ENCODE peak calls at places on chromosomes 3 and 15, in five cellular contexts. G, K, M, N and W are unnamed samples.

GRCh38 chr3:179606534-179607085 is 2.0 kb downstream of the NDUFB5 start:
- DNase-seq in M (no peak), G (no peak), N (no peak), K (no peak), W (no peak)

GRCh38 chr15:51879555-51879954 is 50.1 kb downstream of the TMOD3 start:
- DNase-seq in N (no peak), K (no peak), G (no peak), M (no peak), W (no peak)

GRCh38 chr15:83210619-83211018 is 3.0 kb upstream of the HDGFL3 start:
- DNase-seq in N (no peak), M (no peak), G (no peak), K (no peak), W (peak; percentile 55)

GRCh38 chr15:92958105-92958504 is 58.0 kb downstream of the CHD2 start:
- DNase-seq in N (no peak), G (no peak), M (no peak), K (no peak), W (no peak)

GRCh38 chr3:152780553-152780952 is 54.4 kb upstream of the P2RY1 start:
- DNase-seq in M (no peak), G (no peak), K (no peak), N (no peak), W (no peak)

GRCh38 chr3:113353678-113354077 is 87.6 kb downstream of the CFAP44 start:
- DNase-seq in M (no peak), K (no peak), N (no peak), G (no peak), W (no peak)

GRCh38 chr3:122967376-122968164 is 60.0 kb downstream of the SEMA5B start:
- DNase-seq in N (no peak), G (no peak), K (no peak), M (no peak), W (no peak)

GRCh38 chr15:29034593-29035364 is 149.0 kb downstream of the APBA2 start:
- DNase-seq in N (no peak), K (no peak), G (no peak), M (no peak), W (no peak)

GRCh38 chr3:161100994-161101393 is 4.2 kb downstream of the B3GALNT1 start:
- DNase-seq in G (no peak), N (no peak), K (no peak), M (no peak), W (no peak)

GRCh38 chr3:64133991-64134390 is 91.3 kb downstream of the PRICKLE2 start:
- DNase-seq in G (no peak), M (no peak), K (no peak), N (no peak), W (no peak)

GRCh38 chr15:37783290-37783689 is 151.2 kb upstream of the TMCO5A start:
- DNase-seq in G (no peak), N (peak; percentile 33), M (peak; percentile 44), K (no peak), W (no peak)

GRCh38 chr15:90266061-90266431 is 574 bp downstream of the NGRN start:
- DNase-seq in M (no peak), K (peak; percentile 75), G (no peak), N (peak; percentile 70), W (no peak)

GRCh38 chr3:4898454-4899313 is 80.6 kb upstream of the BHLHE40 start:
- DNase-seq in M (no peak), G (no peak), N (no peak), K (no peak), W (no peak)

GRCh38 chr15:84980196-84981053 is 1.2 kb upstream of the PDE8A start:
- DNase-seq in G (peak; percentile 91), N (peak; percentile 93), K (peak; percentile 94), M (peak; percentile 91), W (peak; percentile 85)

GRCh38 chr3:146387566-146387965 is 81.8 kb downstream of the PLSCR2 start:
- DNase-seq in K (no peak), N (no peak), G (no peak), M (no peak), W (no peak)

GRCh38 chr3:38006031-38006430 is 15.4 kb downstream of the VILL start:
- DNase-seq in M (no peak), G (no peak), N (no peak), K (no peak), W (no peak)

GRCh38 chr3:166205158-166205557 is 367.9 kb upstream of the BCHE start:
- DNase-seq in M (no peak), K (no peak), N (no peak), G (no peak), W (no peak)

GRCh38 chr15:59321000-59321689 is 51.5 kb downstream of the MYO1E start:
- DNase-seq in N (no peak), G (no peak), K (no peak), M (no peak), W (no peak)

GRCh38 chr3:143363276-143363675 is 243.7 kb downstream of the CHST2 start:
- DNase-seq in M (no peak), K (no peak), N (no peak), G (no peak), W (no peak)

GRCh38 chr3:39485547-39485946 is 18.1 kb downstream of the MOBP start:
- DNase-seq in K (no peak), N (no peak), M (no peak), G (no peak), W (no peak)

GRCh38 chr3:25782938-25783660 is at the start of gene NGLY1:
- DNase-seq in M (peak; percentile 94), N (peak; percentile 83), K (peak; percentile 95), G (peak; percentile 91), W (peak; percentile 88)

GRCh38 chr15:90142216-90143175 is 40.2 kb upstream of the IDH2 start:
- DNase-seq in N (no peak), G (no peak), K (no peak), M (no peak), W (no peak)

GRCh38 chr3:31893174-31893573 is 87.9 kb downstream of the OSBPL10 start:
- DNase-seq in K (no peak), N (no peak), M (no peak), G (no peak), W (no peak)

GRCh38 chr3:47011371-47011770 is 31.9 kb downstream of the NBEAL2 start:
- DNase-seq in N (no peak), K (peak; percentile 60), G (peak; percentile 51), M (no peak), W (no peak)

GRCh38 chr3:38731522-38731921 is 82.0 kb upstream of the SCN5A start:
- DNase-seq in N (no peak), M (no peak), G (no peak), K (no peak), W (no peak)

GRCh38 chr15:36742696-36743095 is 163.3 kb downstream of the CDIN1 start:
- DNase-seq in K (no peak), N (no peak), M (no peak), G (no peak), W (no peak)

GRCh38 chr3:128548426-128549282 is 55.7 kb upstream of the GATA2 start:
- DNase-seq in M (no peak), G (no peak), K (no peak), N (no peak), W (no peak)

GRCh38 chr3:72080101-72080500 is 295.2 kb upstream of the PROK2 start:
- DNase-seq in G (no peak), N (no peak), M (no peak), K (no peak), W (no peak)
- H3K4me1 ChIP-seq in G (no peaks in the 10 kb centered on the region), N (peaks cover 17% of the 10 kb centered on the region), M (peaks cover 11% of the 10 kb centered on the region), K (no peaks in the 10 kb centered on the region), W (no peaks in the 10 kb centered on the region)

DNA sequence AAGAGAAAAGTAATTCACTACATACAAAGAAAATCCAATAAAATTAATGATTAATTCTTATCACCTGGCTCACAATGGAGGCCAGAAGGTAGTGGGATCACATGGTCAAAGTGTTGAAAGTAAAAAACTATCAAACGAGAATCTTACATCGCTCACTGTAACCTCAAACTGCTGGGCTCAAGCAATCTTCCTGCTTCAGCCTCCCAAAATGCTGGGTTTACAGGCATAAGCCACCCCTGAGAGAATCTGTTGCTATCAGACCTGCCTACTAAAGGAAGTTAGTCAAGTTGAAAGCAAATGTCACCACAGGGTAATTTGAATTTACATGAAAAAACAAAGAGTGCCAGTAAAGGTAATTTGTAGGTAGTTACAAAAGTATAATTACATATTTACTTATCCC is 103.3 kb downstream of the PCCB start:
- DNase-seq in N (peak; percentile 50), K (no peak), G (no peak), M (no peak), W (no peak)
- H3K4me3 ChIP-seq in N (no peak overlapping the region), K (no peak overlapping the region), G (no peak overlapping the region), M (no peak overlapping the region), W (no peak overlapping the region)

GRCh38 chr15:45114751-45115085 is 592 bp downstream of the DUOXA2 start:
- DNase-seq in G (no peak), M (no peak), K (no peak), N (no peak), W (no peak)

GRCh38 chr15:45113380-45113990 is 487 bp downstream of the DUOX2 start:
- DNase-seq in M (peak; percentile 5), N (no peak), G (no peak), K (peak; percentile 33), W (no peak)

GRCh38 chr15:45112592-45113379 is 1.2 kb downstream of the DUOX2 start:
- DNase-seq in N (peak; percentile 55), M (peak; percentile 61), G (no peak), K (peak; percentile 65), W (no peak)

GRCh38 chr15:45115312-45115820 is 1.2 kb downstream of the DUOXA2 start:
- DNase-seq in G (no peak), M (no peak), N (no peak), K (peak; percentile 49), W (no peak)

DNA sequence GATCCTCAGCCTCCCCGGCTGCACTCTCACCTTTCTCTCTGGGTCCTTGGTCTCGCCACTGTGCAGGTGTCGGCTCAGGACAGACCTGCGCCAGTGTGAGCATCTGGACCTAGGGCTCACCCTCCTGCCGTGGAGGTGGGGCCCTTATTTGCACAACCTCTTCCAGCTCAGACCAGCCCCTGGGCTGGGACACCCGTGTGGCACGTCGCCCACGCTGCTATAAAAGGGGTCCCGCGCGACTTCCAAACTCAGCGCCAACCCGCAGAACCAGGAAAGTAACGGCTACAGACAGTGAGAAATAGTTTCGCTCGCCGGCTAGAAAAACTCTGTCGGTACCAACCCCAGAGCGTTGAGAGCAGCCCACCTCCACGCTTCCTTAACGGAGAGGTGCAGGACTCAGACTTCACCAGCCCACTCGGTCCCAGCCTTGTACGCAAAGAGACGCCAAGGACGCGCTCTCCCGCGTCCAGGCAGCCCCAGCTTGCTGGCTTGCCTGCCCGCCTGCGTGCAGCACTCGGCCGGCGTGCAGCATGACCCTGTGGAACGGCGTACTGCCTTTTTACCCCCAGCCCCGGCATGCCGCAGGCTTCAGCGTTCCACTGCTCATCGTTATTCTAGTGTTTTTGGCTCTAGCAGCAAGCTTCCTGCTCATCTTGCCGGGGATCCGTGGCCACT is at the start of the genes DUOX2 and DUOXA2:
- DNase-seq in N (peak; percentile 31), M (peak; percentile 48), K (peak; percentile 71), G (no peak), W (no peak)
- H3K27me3 ChIP-seq in N (peaks cover 98% of the 10 kb centered on the region), M (peaks cover 98% of the 10 kb centered on the region), K (no peaks in the 10 kb centered on the region), G (no peaks in the 10 kb centered on the region), W (peaks cover 39% of the 10 kb centered on the region)

GRCh38 chr3:159882367-159882766 is 106.3 kb upstream of the IL12A start:
- DNase-seq in G (no peak), M (no peak), K (no peak), N (no peak), W (no peak)

GRCh38 chr3:159882784-159883779 is 105.6 kb upstream of the IL12A start:
- DNase-seq in N (no peak), K (no peak), M (peak; percentile 34), G (no peak), W (no peak)

GRCh38 chr3:159881208-159881607 is 107.4 kb upstream of the IL12A start:
- DNase-seq in G (no peak), N (no peak), K (no peak), M (no peak), W (no peak)

GRCh38 chr3:159879598-159879997 is 109.0 kb upstream of the IL12A start:
- DNase-seq in K (no peak), G (no peak), M (no peak), N (no peak), W (no peak)

GRCh38 chr3:159881828-159882309 is 106.8 kb upstream of the IL12A start:
- DNase-seq in K (no peak), G (no peak), M (no peak), N (peak; percentile 52), W (no peak)
- H3K4me1 ChIP-seq in K (peaks cover 6% of the 10 kb centered on the region), G (no peaks in the 10 kb centered on the region), M (peaks cover 25% of the 10 kb centered on the region), N (peaks cover 19% of the 10 kb centered on the region), W (no peaks in the 10 kb centered on the region)